ENCODE peak calls at places on chromosomes 2 and 18, in nine cellular contexts. L is neural crest cell, H is fibroblast of villous mesenchyme, X is left ventricle myocardium inferior, O is gastrocnemius medialis, E is GM20000, R is pancreas, C is MM.1S, T is endothelial cell. S is an unnamed sample.

GRCh38 chr2:219027511-219028055 is 13.7 kb downstream of the CFAP65 start:
- DNase-seq in L (no peak), H (no peak), X (no peak), O (no peak), E (no peak), R (no peak), C (no peak), T (no peak), S (no peak)

GRCh38 chr2:54054271-54054670 is 61.1 kb upstream of the ACYP2 start:
- DNase-seq in L (no peak), H (no peak), X (no peak), O (no peak), E (peak), R (no peak), C (peak), T (no peak), S (no peak)

GRCh38 chr2:136013962-136014361 is 28.5 kb upstream of the DARS1 start:
- DNase-seq in L (no peak), H (no peak), X (no peak), O (no peak), E (no peak), R (no peak), C (no peak), T (no peak), S (no peak)

GRCh38 chr2:234880551-234881211 is 71.1 kb upstream of the SH3BP4 start:
- DNase-seq in L (no peak), H (peak), X (no peak), O (no peak), E (no peak), R (peak), C (no peak), T (no peak), S (no peak)

GRCh38 chr2:234406085-234406484 is 90.8 kb downstream of the ARL4C start:
- DNase-seq in L (no peak), H (no peak), X (no peak), O (no peak), E (no peak), R (no peak), C (no peak), T (no peak), S (no peak)

GRCh38 chr2:40653829-40654228 is 201.9 kb upstream of the SLC8A1 start:
- DNase-seq in L (no peak), H (no peak), X (no peak), O (no peak), E (no peak), R (no peak), C (no peak), T (no peak), S (no peak)

GRCh38 chr2:116716038-116716437 is 1098.5 kb upstream of the DDX18 start:
- DNase-seq in L (no peak), H (no peak), X (no peak), O (no peak), E (no peak), R (no peak), C (no peak), T (no peak), S (no peak)

GRCh38 chr2:224885836-224886547 is 156.3 kb downstream of the DOCK10 start:
- DNase-seq in L (no peak), H (peak), X (no peak), O (no peak), E (peak), R (no peak), C (no peak), T (no peak), S (no peak)

GRCh38 chr18:57931038-57931437 is 113.0 kb upstream of the NEDD4L start:
- DNase-seq in L (no peak), H (no peak), X (no peak), O (no peak), E (no peak), R (no peak), C (peak), T (no peak), S (no peak)

GRCh38 chr18:47254341-47254939 is 3.0 kb upstream of the SKOR2 start:
- DNase-seq in L (peak), H (peak), X (peak), O (no peak), E (peak), R (peak), C (no peak), T (peak), S (no peak)

GRCh38 chr2:71713581-71714580 is 260.5 kb downstream of the DYSF start:
- DNase-seq in L (no peak), H (no peak), X (no peak), O (peak), E (no peak), R (no peak), C (no peak), T (no peak), S (no peak)

GRCh38 chr2:24489465-24489864 is 1.6 kb upstream of the NCOA1 start:
- DNase-seq in L (no peak), H (no peak), X (no peak), O (no peak), E (no peak), R (no peak), C (no peak), T (no peak), S (no peak)

GRCh38 chr2:147325955-147326354 is 518.9 kb upstream of the ACVR2A start:
- DNase-seq in L (no peak), H (no peak), X (no peak), O (no peak), E (no peak), R (no peak), C (no peak), T (no peak), S (no peak)

GRCh38 chr2:205510345-205510744 is 172.0 kb upstream of the NRP2 start:
- DNase-seq in L (no peak), H (no peak), X (no peak), O (no peak), E (no peak), R (no peak), C (no peak), T (no peak), S (no peak)

GRCh38 chr18:56199580-56200320 is 438.6 kb downstream of the TXNL1 start:
- DNase-seq in L (no peak), H (peak), X (no peak), O (no peak), E (no peak), R (no peak), C (no peak), T (no peak), S (no peak)

GRCh38 chr2:54772110-54772509 is 48.6 kb downstream of the EML6 start:
- DNase-seq in L (no peak), H (peak), X (no peak), O (no peak), E (no peak), R (no peak), C (no peak), T (no peak), S (no peak)

GRCh38 chr2:208049441-208049840 is 24.1 kb upstream of the PLEKHM3 start:
- DNase-seq in L (no peak), H (no peak), X (no peak), O (no peak), E (no peak), R (no peak), C (no peak), T (no peak), S (no peak)

GRCh38 chr18:22467760-22468553 is 50.2 kb upstream of the CTAGE1 start:
- DNase-seq in L (no peak), H (peak), X (no peak), O (no peak), E (no peak), R (no peak), C (no peak), T (no peak), S (no peak)

GRCh38 chr18:62037989-62038778 is 145.4 kb upstream of the RNF152 start:
- DNase-seq in L (no peak), H (peak), X (no peak), O (no peak), E (no peak), R (no peak), C (no peak), T (no peak), S (no peak)

GRCh38 chr2:71156531-71156930 is 26.1 kb downstream of the MPHOSPH10 start:
- DNase-seq in L (no peak), H (peak), X (no peak), O (no peak), E (no peak), R (no peak), C (peak), T (no peak), S (no peak)

GRCh38 chr2:213043566-213043965 is 107.8 kb downstream of the IKZF2 start:
- DNase-seq in L (no peak), H (no peak), X (no peak), O (no peak), E (no peak), R (no peak), C (no peak), T (no peak), S (no peak)

GRCh38 chr2:85557130-85557529 is 4.2 kb downstream of the GGCX start:
- DNase-seq in L (no peak), H (no peak), X (no peak), O (no peak), E (no peak), R (no peak), C (no peak), T (no peak), S (no peak)

GRCh38 chr18:77063256-77063655 is 69.3 kb downstream of the MBP start:
- DNase-seq in L (no peak), H (no peak), X (no peak), O (no peak), E (peak), R (no peak), C (peak), T (no peak), S (peak)

DNA sequence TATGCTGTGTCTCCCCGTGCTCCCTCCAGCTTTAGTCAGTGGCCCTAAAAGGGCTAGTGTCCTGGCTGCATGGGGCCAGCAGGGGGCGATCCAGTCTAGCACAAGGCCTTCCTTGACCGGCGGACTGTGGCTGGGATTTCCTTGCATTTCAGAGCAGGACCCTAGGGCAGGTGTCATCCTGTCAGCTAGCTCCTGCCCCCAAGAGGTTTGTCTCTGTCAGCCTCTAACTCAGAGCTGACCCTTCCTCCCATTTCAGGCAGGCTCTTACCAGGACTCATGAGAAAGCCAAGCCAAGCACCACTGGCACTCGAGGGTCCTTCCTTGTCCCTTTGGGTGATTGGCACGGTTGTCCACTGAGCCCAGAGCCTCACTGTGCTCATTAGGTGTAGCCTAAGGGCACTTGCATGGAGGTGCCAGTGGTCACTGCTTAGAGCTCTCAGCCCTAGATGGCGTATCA is 140.3 kb downstream of the RPIA start:
- DNase-seq in L (no peak), H (peak), X (peak), O (no peak), E (peak), R (no peak), C (peak), T (peak), S (peak)
- TF ChIP-seq CTCF in L (peak), H (peak), X (peak), O (peak), E (peak), R (peak), C (peak), T (peak), S (peak)

GRCh38 chr18:25329783-25330182 is 22.2 kb downstream of the ZNF521 start:
- DNase-seq in L (no peak), H (no peak), X (no peak), O (no peak), E (no peak), R (no peak), C (no peak), T (no peak), S (no peak)

GRCh38 chr18:25335062-25335461 is 16.9 kb downstream of the ZNF521 start:
- DNase-seq in L (no peak), H (no peak), X (no peak), O (no peak), E (no peak), R (no peak), C (no peak), T (no peak), S (no peak)

GRCh38 chr18:25332002-25332401 is 20.0 kb downstream of the ZNF521 start:
- DNase-seq in L (no peak), H (no peak), X (no peak), O (no peak), E (no peak), R (no peak), C (no peak), T (no peak), S (no peak)

GRCh38 chr18:25335676-25336075 is 16.3 kb downstream of the ZNF521 start:
- DNase-seq in L (no peak), H (no peak), X (no peak), O (no peak), E (no peak), R (no peak), C (no peak), T (no peak), S (no peak)

GRCh38 chr18:25334588-25334987 is 17.4 kb downstream of the ZNF521 start:
- DNase-seq in L (no peak), H (no peak), X (no peak), O (no peak), E (no peak), R (no peak), C (no peak), T (no peak), S (no peak)
- TF ChIP-seq CTCF in L (peak), H (peak), X (peak), O (no peak), E (no peak), R (no peak), C (peak), T (peak), S (no peak)

DNA sequence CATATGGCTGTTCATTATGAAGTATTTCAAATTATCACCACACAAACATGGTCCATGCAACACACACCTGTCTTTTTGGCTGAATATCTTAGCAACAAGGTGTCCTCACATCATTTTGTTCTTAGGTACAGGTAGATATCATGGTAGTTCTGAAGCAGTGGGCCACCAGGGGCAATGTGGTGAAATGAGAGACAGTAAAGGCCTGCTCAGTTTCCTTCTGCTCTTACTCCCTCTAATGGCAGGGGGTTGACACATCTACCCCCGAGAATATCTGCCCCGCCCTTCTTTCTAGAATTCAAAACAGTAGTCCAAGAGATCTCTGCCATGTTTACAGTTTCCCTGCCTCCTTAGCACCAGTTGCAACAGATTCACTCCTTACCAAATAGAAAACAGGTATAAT is 147.0 kb upstream of the KLHL14 start:
- DNase-seq in L (no peak), H (no peak), X (no peak), O (no peak), E (peak), R (no peak), C (peak), T (peak), S (no peak)
- TF ChIP-seq CTCF in L (peak), H (no peak), X (peak), O (no peak), E (peak), R (no peak), C (peak), T (peak), S (peak)

GRCh38 chr2:134366359-134366758 is 112.5 kb downstream of the MGAT5 start:
- DNase-seq in L (no peak), H (no peak), X (no peak), O (no peak), E (no peak), R (no peak), C (no peak), T (no peak), S (no peak)

GRCh38 chr2:134367915-134368911 is 114.3 kb downstream of the MGAT5 start:
- DNase-seq in L (no peak), H (peak), X (no peak), O (no peak), E (no peak), R (no peak), C (no peak), T (no peak), S (no peak)

GRCh38 chr2:134367216-134367615 is 113.3 kb downstream of the MGAT5 start:
- DNase-seq in L (no peak), H (no peak), X (no peak), O (no peak), E (no peak), R (no peak), C (no peak), T (no peak), S (no peak)

GRCh38 chr2:134362751-134363150 is 108.9 kb downstream of the MGAT5 start:
- DNase-seq in L (no peak), H (no peak), X (no peak), O (no peak), E (no peak), R (no peak), C (no peak), T (no peak), S (no peak)

DNA sequence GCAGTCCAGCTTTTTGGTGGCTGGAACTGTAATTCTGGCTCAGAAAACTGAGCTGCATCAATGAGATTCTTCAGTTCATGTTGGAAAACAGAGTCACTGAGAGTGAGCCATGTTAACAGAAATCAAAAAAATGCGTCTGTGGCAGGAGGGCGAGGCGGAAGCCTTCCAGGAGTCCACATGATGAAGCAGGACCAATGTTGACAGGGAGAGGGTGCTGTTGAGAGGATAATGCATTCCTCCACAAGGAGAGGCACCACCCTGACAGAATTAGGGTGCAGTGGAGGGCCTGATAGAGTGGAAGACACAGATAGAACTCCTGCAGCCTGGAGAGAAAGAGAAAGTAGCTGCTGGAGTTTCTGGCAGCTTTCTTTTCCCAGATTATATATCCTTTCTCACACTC is 111.5 kb downstream of the MGAT5 start:
- DNase-seq in L (no peak), H (peak), X (no peak), O (no peak), E (no peak), R (no peak), C (peak), T (no peak), S (no peak)
- TF ChIP-seq CTCF in L (peak), H (peak), X (peak), O (no peak), E (no peak), R (no peak), C (peak), T (no peak), S (no peak)

GRCh38 chr2:55957142-55957541 is 33.6 kb upstream of the EFEMP1 start:
- DNase-seq in L (no peak), H (peak), X (no peak), O (no peak), E (no peak), R (no peak), C (no peak), T (no peak), S (no peak)

GRCh38 chr2:55962910-55963309 is 39.3 kb upstream of the EFEMP1 start:
- DNase-seq in L (no peak), H (no peak), X (no peak), O (no peak), E (no peak), R (no peak), C (no peak), T (no peak), S (no peak)

GRCh38 chr2:55958756-55959155 is 35.2 kb upstream of the EFEMP1 start:
- DNase-seq in L (no peak), H (no peak), X (no peak), O (no peak), E (no peak), R (no peak), C (no peak), T (no peak), S (no peak)

GRCh38 chr2:55965276-55965675 is 41.7 kb upstream of the EFEMP1 start:
- DNase-seq in L (no peak), H (no peak), X (no peak), O (no peak), E (no peak), R (no peak), C (no peak), T (no peak), S (no peak)

DNA sequence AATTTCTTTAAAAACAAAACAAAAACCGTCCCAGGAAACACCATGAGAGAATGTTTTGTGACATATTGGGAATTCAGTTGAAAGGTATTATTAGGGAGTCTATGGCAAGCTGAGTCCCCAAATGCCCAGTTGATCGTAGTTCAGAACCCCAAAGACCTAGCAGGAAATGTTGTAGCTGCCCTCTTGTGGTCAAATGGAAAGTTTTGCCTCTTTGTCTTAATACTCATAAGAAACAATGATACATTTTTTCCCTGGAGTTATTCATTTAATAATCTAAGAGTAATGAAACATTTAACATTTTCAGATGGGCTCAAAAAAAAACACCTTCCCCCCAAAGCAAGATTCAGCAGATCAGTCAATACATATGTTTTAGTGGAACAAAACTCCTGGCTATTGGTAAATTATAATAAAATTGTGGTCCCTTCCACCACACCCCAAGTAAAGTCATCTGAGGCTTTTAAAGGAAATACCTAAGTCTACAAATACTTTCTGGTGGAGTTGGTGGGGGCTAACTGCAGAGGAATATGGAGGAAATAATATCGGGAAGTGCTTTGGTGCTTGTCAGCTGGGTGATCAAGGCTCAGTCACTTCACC is 37.8 kb upstream of the EFEMP1 start:
- DNase-seq in L (no peak), H (peak), X (no peak), O (no peak), E (peak), R (no peak), C (peak), T (no peak), S (no peak)
- TF ChIP-seq CTCF in L (peak), H (peak), X (peak), O (peak), E (no peak), R (peak), C (peak), T (peak), S (no peak)

DNA sequence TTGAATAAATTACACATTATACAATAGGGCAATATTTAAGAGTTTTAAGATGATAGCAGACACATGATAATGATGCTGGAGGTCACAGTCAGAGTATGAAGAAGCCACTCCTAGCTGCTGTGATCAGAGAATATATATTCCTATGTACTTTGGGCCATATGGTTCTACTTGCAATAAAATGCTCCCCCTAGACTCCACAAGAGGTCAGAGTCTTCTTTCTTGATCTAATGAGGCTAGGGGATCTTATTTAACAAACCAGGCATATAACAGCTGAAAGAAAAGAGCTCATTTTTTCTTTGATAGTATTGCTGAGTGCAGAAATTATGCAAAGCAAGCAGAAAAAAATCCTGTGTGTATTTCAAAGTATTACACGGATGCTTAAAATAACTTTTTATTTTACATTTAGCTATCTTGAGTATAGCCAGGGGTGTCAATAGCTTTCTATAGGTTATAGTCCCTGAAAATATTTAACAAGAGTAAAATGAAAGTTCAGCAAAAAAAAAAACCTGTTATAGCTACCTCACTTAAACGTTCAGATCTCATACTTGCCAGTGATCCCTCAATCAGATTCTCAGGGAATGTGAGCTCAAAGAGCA is 748.7 kb upstream of the CHAC2 start:
- DNase-seq in L (no peak), H (no peak), X (no peak), O (no peak), E (no peak), R (no peak), C (no peak), T (no peak), S (no peak)
- TF ChIP-seq CTCF in L (peak), H (no peak), X (peak), O (no peak), E (no peak), R (no peak), C (no peak), T (no peak), S (no peak)

GRCh38 chr18:79302120-79302519 is 93.6 kb upstream of the NFATC1 start:
- DNase-seq in L (no peak), H (peak), X (no peak), O (no peak), E (no peak), R (no peak), C (no peak), T (no peak), S (no peak)
- TF ChIP-seq CTCF in L (no peak), H (no peak), X (no peak), O (no peak), E (no peak), R (no peak), C (no peak), T (no peak), S (no peak)

S was measured in activated B cell treated with CpG ODN at 0.5 μM for 24 hours.